ENCODE peak calls at places on chromosome 11, in five cellular contexts. W, K, A, O and N are unnamed samples.

GRCh38 chr11:132551011-132551410 is 981.3 kb downstream of the OPCML start:
- DNase-seq in W (no peak), K (no peak), A (no peak), O (no peak), N (no peak)

GRCh38 chr11:279966-280761 is 2.0 kb downstream of the NLRP6 start:
- DNase-seq in W (peak), K (no peak), A (no peak), O (no peak), N (no peak)

GRCh38 chr11:76785513-76785912 is 2.4 kb downstream of the TSKU start:
- DNase-seq in W (no peak), K (no peak), A (no peak), O (no peak), N (no peak)

GRCh38 chr11:128530119-128531091 is 57.0 kb downstream of the ETS1 start:
- DNase-seq in W (peak), K (peak), A (no peak), O (no peak), N (peak)

GRCh38 chr11:67113231-67113721 is 5.8 kb upstream of the KDM2A start:
- DNase-seq in W (no peak), K (no peak), A (no peak), O (no peak), N (no peak)

GRCh38 chr11:35907648-35908431 is 36.0 kb upstream of the LDLRAD3 start:
- DNase-seq in W (peak), K (peak), A (peak), O (no peak), N (peak)

GRCh38 chr11:93389737-93390136 is 59.2 kb downstream of the DEUP1 start:
- DNase-seq in W (peak), K (peak), A (no peak), O (no peak), N (no peak)

GRCh38 chr11:119693253-119693815 is 35.7 kb downstream of the NECTIN1 start:
- DNase-seq in W (no peak), K (no peak), A (no peak), O (no peak), N (no peak)

GRCh38 chr11:15714641-15715399 is 600.1 kb downstream of the INSC start:
- DNase-seq in W (peak), K (no peak), A (no peak), O (peak), N (no peak)

GRCh38 chr11:13101836-13102574 is 92.9 kb downstream of the RASSF10 start:
- DNase-seq in W (no peak), K (no peak), A (no peak), O (no peak), N (no peak)

GRCh38 chr11:34313099-34313517 is 44.7 kb downstream of the ABTB2 start:
- DNase-seq in W (peak), K (no peak), A (no peak), O (no peak), N (no peak)

GRCh38 chr11:8227156-8228152 is 36.2 kb downstream of the LMO1 start:
- DNase-seq in W (peak), K (peak), A (no peak), O (no peak), N (peak)

GRCh38 chr11:77647906-77648305 is 10.3 kb upstream of the CLNS1A start:
- DNase-seq in W (peak), K (no peak), A (no peak), O (no peak), N (no peak)